ENCODE peak calls at places on chromosomes 12 and 14, in ten cellular contexts. One of them, this sample, is unnamed.

GRCh38 chr14:94665121-94665520 is 52.9 kb downstream of the SERPINA3 start:
- DNase-seq in dorsolateral prefrontal cortex: no peak
- DNase-seq in cardiac muscle cell: no peak
- DNase-seq in IMR-90: peak
- DNase-seq in tibial artery: no peak
- DNase-seq in stomach: no peak
- DNase-seq in effector memory CD4-positive, alpha-beta T cell: no peak
- DNase-seq in RWPE2: no peak
- DNase-seq in body of pancreas: no peak
- DNase-seq in hepatocyte: no peak
- DNase-seq in this sample: no peak

GRCh38 chr14:99505089-99505488 is 23.9 kb downstream of the CCNK start:
- DNase-seq in RWPE2: no peak
- DNase-seq in IMR-90: no peak
- DNase-seq in hepatocyte: no peak
- DNase-seq in effector memory CD4-positive, alpha-beta T cell: no peak
- DNase-seq in dorsolateral prefrontal cortex: no peak
- DNase-seq in tibial artery: no peak
- DNase-seq in stomach: no peak
- DNase-seq in body of pancreas: no peak
- DNase-seq in cardiac muscle cell: no peak
- DNase-seq in this sample: no peak

GRCh38 chr14:24268225-24268624 is 3.2 kb downstream of the RABGGTA start:
- DNase-seq in RWPE2: no peak
- DNase-seq in dorsolateral prefrontal cortex: no peak
- DNase-seq in effector memory CD4-positive, alpha-beta T cell: no peak
- DNase-seq in tibial artery: no peak
- DNase-seq in hepatocyte: no peak
- DNase-seq in cardiac muscle cell: no peak
- DNase-seq in stomach: no peak
- DNase-seq in body of pancreas: no peak
- DNase-seq in IMR-90: no peak
- DNase-seq in this sample: no peak

GRCh38 chr14:55416866-55417265 is 5.2 kb upstream of the ATG14 start:
- DNase-seq in cardiac muscle cell: peak
- DNase-seq in hepatocyte: peak
- DNase-seq in body of pancreas: no peak
- DNase-seq in effector memory CD4-positive, alpha-beta T cell: no peak
- DNase-seq in RWPE2: no peak
- DNase-seq in stomach: no peak
- DNase-seq in tibial artery: no peak
- DNase-seq in IMR-90: no peak
- DNase-seq in dorsolateral prefrontal cortex: no peak
- DNase-seq in this sample: no peak

GRCh38 chr14:72679591-72680151 is 214.2 kb downstream of the DPF3 start:
- DNase-seq in RWPE2: no peak
- DNase-seq in stomach: no peak
- DNase-seq in body of pancreas: no peak
- DNase-seq in dorsolateral prefrontal cortex: no peak
- DNase-seq in hepatocyte: no peak
- DNase-seq in cardiac muscle cell: no peak
- DNase-seq in IMR-90: peak
- DNase-seq in tibial artery: no peak
- DNase-seq in effector memory CD4-positive, alpha-beta T cell: no peak
- DNase-seq in this sample: peak

GRCh38 chr14:72996916-72997315 is 30.0 kb downstream of the ZFYVE1 start:
- DNase-seq in RWPE2: no peak
- DNase-seq in IMR-90: no peak
- DNase-seq in cardiac muscle cell: no peak
- DNase-seq in effector memory CD4-positive, alpha-beta T cell: no peak
- DNase-seq in dorsolateral prefrontal cortex: no peak
- DNase-seq in tibial artery: no peak
- DNase-seq in stomach: no peak
- DNase-seq in body of pancreas: no peak
- DNase-seq in hepatocyte: no peak
- DNase-seq in this sample: no peak

GRCh38 chr14:54622189-54622958 is 55.4 kb downstream of the SAMD4A start:
- DNase-seq in IMR-90: no peak
- DNase-seq in cardiac muscle cell: no peak
- DNase-seq in body of pancreas: no peak
- DNase-seq in effector memory CD4-positive, alpha-beta T cell: no peak
- DNase-seq in hepatocyte: no peak
- DNase-seq in dorsolateral prefrontal cortex: no peak
- DNase-seq in RWPE2: no peak
- DNase-seq in tibial artery: no peak
- DNase-seq in stomach: no peak
- DNase-seq in this sample: no peak

GRCh38 chr12:72540811-72541210 is 268.6 kb downstream of the TRHDE start:
- DNase-seq in body of pancreas: no peak
- DNase-seq in hepatocyte: no peak
- DNase-seq in IMR-90: peak
- DNase-seq in stomach: no peak
- DNase-seq in effector memory CD4-positive, alpha-beta T cell: no peak
- DNase-seq in dorsolateral prefrontal cortex: no peak
- DNase-seq in cardiac muscle cell: no peak
- DNase-seq in tibial artery: no peak
- DNase-seq in RWPE2: no peak
- DNase-seq in this sample: no peak

GRCh38 chr14:100864960-100865681 is 38.4 kb downstream of the RTL1 start:
- DNase-seq in dorsolateral prefrontal cortex: no peak
- DNase-seq in cardiac muscle cell: no peak
- DNase-seq in IMR-90: peak
- DNase-seq in hepatocyte: no peak
- DNase-seq in RWPE2: no peak
- DNase-seq in tibial artery: no peak
- DNase-seq in body of pancreas: no peak
- DNase-seq in stomach: no peak
- DNase-seq in effector memory CD4-positive, alpha-beta T cell: no peak
- DNase-seq in this sample: no peak

GRCh38 chr12:4979737-4980136 is 63.9 kb upstream of the KCNA5 start:
- DNase-seq in hepatocyte: no peak
- DNase-seq in effector memory CD4-positive, alpha-beta T cell: no peak
- DNase-seq in body of pancreas: no peak
- DNase-seq in tibial artery: no peak
- DNase-seq in RWPE2: no peak
- DNase-seq in IMR-90: no peak
- DNase-seq in cardiac muscle cell: no peak
- DNase-seq in dorsolateral prefrontal cortex: no peak
- DNase-seq in stomach: no peak
- DNase-seq in this sample: no peak

GRCh38 chr14:77641534-77642341 is 25.3 kb upstream of the SPTLC2 start:
- DNase-seq in IMR-90: peak
- DNase-seq in tibial artery: peak
- DNase-seq in hepatocyte: no peak
- DNase-seq in RWPE2: no peak
- DNase-seq in cardiac muscle cell: no peak
- DNase-seq in body of pancreas: peak
- DNase-seq in stomach: peak
- DNase-seq in effector memory CD4-positive, alpha-beta T cell: peak
- DNase-seq in dorsolateral prefrontal cortex: peak
- DNase-seq in this sample: peak

GRCh38 chr14:100143934-100144333 is 15.5 kb downstream of the DEGS2 start:
- DNase-seq in tibial artery: no peak
- DNase-seq in cardiac muscle cell: no peak
- DNase-seq in IMR-90: no peak
- DNase-seq in stomach: no peak
- DNase-seq in RWPE2: no peak
- DNase-seq in hepatocyte: no peak
- DNase-seq in body of pancreas: no peak
- DNase-seq in dorsolateral prefrontal cortex: no peak
- DNase-seq in effector memory CD4-positive, alpha-beta T cell: no peak
- DNase-seq in this sample: no peak

GRCh38 chr14:98010791-98011190 is 1213.6 kb downstream of the VRK1 start:
- DNase-seq in RWPE2: no peak
- DNase-seq in IMR-90: no peak
- DNase-seq in tibial artery: no peak
- DNase-seq in body of pancreas: no peak
- DNase-seq in dorsolateral prefrontal cortex: no peak
- DNase-seq in stomach: no peak
- DNase-seq in cardiac muscle cell: no peak
- DNase-seq in effector memory CD4-positive, alpha-beta T cell: no peak
- DNase-seq in hepatocyte: no peak
- DNase-seq in this sample: no peak

GRCh38 chr12:39505025-39505424 is 62.1 kb upstream of the KIF21A start:
- DNase-seq in dorsolateral prefrontal cortex: no peak
- DNase-seq in stomach: no peak
- DNase-seq in RWPE2: no peak
- DNase-seq in hepatocyte: no peak
- DNase-seq in body of pancreas: no peak
- DNase-seq in effector memory CD4-positive, alpha-beta T cell: no peak
- DNase-seq in IMR-90: no peak
- DNase-seq in tibial artery: no peak
- DNase-seq in cardiac muscle cell: no peak
- DNase-seq in this sample: no peak
- H3K27ac ChIP-seq in dorsolateral prefrontal cortex: no peak
- H3K27ac ChIP-seq in stomach: no peak
- H3K27ac ChIP-seq in RWPE2: no peak
- H3K27ac ChIP-seq in hepatocyte: no peak
- H3K27ac ChIP-seq in body of pancreas: no peak
- H3K27ac ChIP-seq in effector memory CD4-positive, alpha-beta T cell: no peak
- H3K27ac ChIP-seq in IMR-90: no peak
- H3K27ac ChIP-seq in tibial artery: no peak
- H3K27ac ChIP-seq in cardiac muscle cell: no peak
- H3K27ac ChIP-seq in this sample: no peak

DNA sequence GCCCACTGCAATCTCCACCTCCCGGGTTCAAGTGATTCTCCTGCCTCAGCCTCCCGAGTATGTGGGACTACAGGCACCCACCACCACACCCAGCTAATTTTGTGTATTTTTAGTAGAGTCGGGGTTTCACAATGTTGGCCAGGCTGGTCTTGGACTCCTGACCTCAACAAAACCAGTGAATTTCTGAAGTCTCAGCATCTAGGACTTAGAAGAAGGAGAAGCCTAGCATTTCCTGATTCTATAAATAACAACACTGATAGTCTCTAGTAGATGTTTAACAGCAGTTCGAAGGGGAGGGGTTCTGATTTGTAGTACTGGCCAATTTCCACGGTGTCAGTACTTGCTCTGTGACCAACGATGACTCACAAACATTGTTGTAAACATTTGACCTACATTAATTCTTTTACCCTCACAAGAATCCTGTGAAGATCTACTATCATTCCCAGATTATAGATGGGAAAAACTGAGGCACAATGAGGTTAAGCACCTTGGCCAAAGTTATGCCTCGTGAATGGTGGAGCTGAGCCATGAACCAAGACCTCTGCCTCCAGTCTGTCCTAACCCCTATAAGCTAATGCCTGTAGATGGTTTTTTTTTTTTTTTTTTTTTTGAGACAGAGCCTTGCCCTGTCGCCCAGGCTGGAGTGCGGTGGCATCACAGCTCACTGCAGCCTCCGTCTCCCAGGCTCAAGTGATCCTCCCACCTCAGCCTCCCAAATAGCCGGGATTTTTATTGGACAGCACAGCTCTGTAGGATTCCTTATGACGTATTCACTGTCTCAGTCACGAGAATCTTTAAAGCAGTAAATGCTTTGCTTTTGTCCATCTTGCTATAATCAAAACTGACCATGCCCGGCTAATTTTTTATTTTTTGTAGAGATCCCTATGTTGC is 5.2 kb downstream of the P2RX4 start:
- DNase-seq in effector memory CD4-positive, alpha-beta T cell: no peak
- DNase-seq in cardiac muscle cell: no peak
- DNase-seq in dorsolateral prefrontal cortex: no peak
- DNase-seq in stomach: peak
- DNase-seq in hepatocyte: peak
- DNase-seq in RWPE2: no peak
- DNase-seq in tibial artery: peak
- DNase-seq in body of pancreas: peak
- DNase-seq in IMR-90: peak
- DNase-seq in this sample: no peak
- H3K27ac ChIP-seq in effector memory CD4-positive, alpha-beta T cell: peak
- H3K27ac ChIP-seq in cardiac muscle cell: no peak
- H3K27ac ChIP-seq in dorsolateral prefrontal cortex: peak
- H3K27ac ChIP-seq in stomach: peak
- H3K27ac ChIP-seq in hepatocyte: peak
- H3K27ac ChIP-seq in RWPE2: no peak
- H3K27ac ChIP-seq in tibial artery: peak
- H3K27ac ChIP-seq in body of pancreas: peak
- H3K27ac ChIP-seq in IMR-90: no peak
- H3K27ac ChIP-seq in this sample: peak

DNA sequence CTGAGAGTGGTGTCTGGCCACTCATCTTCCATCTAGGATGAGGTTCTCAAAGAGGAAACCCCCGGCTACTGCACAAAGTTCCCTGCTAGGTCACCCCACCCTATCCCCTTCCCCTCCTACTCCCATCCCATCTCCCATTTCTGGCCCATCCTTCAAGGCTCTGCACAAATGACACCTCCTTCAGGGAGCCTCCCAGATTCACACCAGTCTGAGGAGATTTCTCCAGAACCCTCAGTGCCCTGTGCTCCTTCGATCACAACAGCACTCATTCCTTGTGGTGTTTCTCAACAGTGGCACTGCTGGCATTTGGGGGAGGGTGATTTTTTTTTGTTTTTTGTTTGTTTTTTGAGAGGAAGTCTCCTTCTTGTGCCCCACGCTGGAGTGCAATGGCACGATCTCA is 2.9 kb downstream of the CAMKK2 start:
- DNase-seq in hepatocyte: no peak
- DNase-seq in body of pancreas: no peak
- DNase-seq in IMR-90: no peak
- DNase-seq in cardiac muscle cell: no peak
- DNase-seq in tibial artery: no peak
- DNase-seq in stomach: no peak
- DNase-seq in RWPE2: no peak
- DNase-seq in dorsolateral prefrontal cortex: no peak
- DNase-seq in effector memory CD4-positive, alpha-beta T cell: no peak
- DNase-seq in this sample: no peak
- H3K27ac ChIP-seq in hepatocyte: no peak
- H3K27ac ChIP-seq in body of pancreas: no peak
- H3K27ac ChIP-seq in IMR-90: no peak
- H3K27ac ChIP-seq in cardiac muscle cell: no peak
- H3K27ac ChIP-seq in tibial artery: no peak
- H3K27ac ChIP-seq in stomach: no peak
- H3K27ac ChIP-seq in RWPE2: no peak
- H3K27ac ChIP-seq in dorsolateral prefrontal cortex: no peak
- H3K27ac ChIP-seq in effector memory CD4-positive, alpha-beta T cell: no peak
- H3K27ac ChIP-seq in this sample: no peak

GRCh38 chr14:31927348-31927826 is 149.7 kb upstream of the ARHGAP5 start:
- DNase-seq in body of pancreas: no peak
- DNase-seq in RWPE2: no peak
- DNase-seq in cardiac muscle cell: peak
- DNase-seq in stomach: no peak
- DNase-seq in effector memory CD4-positive, alpha-beta T cell: no peak
- DNase-seq in dorsolateral prefrontal cortex: no peak
- DNase-seq in hepatocyte: peak
- DNase-seq in IMR-90: peak
- DNase-seq in tibial artery: no peak
- DNase-seq in this sample: no peak
- H3K27ac ChIP-seq in body of pancreas: no peak
- H3K27ac ChIP-seq in RWPE2: peak
- H3K27ac ChIP-seq in cardiac muscle cell: peak
- H3K27ac ChIP-seq in stomach: peak
- H3K27ac ChIP-seq in effector memory CD4-positive, alpha-beta T cell: no peak
- H3K27ac ChIP-seq in dorsolateral prefrontal cortex: peak
- H3K27ac ChIP-seq in hepatocyte: peak
- H3K27ac ChIP-seq in IMR-90: peak
- H3K27ac ChIP-seq in tibial artery: peak
- H3K27ac ChIP-seq in this sample: peak

DNA sequence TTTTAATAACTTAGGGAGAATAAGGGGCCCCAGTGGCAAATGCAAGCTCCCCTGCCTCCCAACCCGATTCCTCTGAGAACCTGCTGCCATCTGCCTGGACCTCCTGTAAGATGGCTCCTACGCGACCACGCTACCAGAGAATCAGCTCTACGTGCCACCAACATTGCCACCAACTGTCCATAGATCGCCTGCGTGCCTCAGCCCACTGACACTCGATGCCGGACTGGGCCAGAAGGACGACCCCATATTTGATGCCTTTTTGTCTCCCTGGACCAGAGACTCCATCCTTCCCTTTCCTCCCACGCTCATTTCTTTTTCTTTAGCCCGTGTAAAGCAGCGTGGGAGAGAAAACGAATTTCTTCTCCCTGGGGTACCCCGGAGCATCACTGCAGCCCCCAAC is 617 bp upstream of the KLHL42 start:
- DNase-seq in hepatocyte: peak
- DNase-seq in IMR-90: no peak
- DNase-seq in effector memory CD4-positive, alpha-beta T cell: no peak
- DNase-seq in dorsolateral prefrontal cortex: peak
- DNase-seq in cardiac muscle cell: no peak
- DNase-seq in RWPE2: no peak
- DNase-seq in tibial artery: peak
- DNase-seq in body of pancreas: peak
- DNase-seq in stomach: no peak
- DNase-seq in this sample: peak
- H3K27ac ChIP-seq in hepatocyte: peak
- H3K27ac ChIP-seq in IMR-90: peak
- H3K27ac ChIP-seq in effector memory CD4-positive, alpha-beta T cell: peak
- H3K27ac ChIP-seq in dorsolateral prefrontal cortex: peak
- H3K27ac ChIP-seq in cardiac muscle cell: peak
- H3K27ac ChIP-seq in RWPE2: peak
- H3K27ac ChIP-seq in tibial artery: peak
- H3K27ac ChIP-seq in body of pancreas: peak
- H3K27ac ChIP-seq in stomach: peak
- H3K27ac ChIP-seq in this sample: peak